ENCODE peak calls at places on chromosomes 12 and 14, in five cellular contexts. F is esophagus squamous epithelium, H is cardiac fibroblast, N is astrocyte of the spinal cord, R is RWPE1. C is an unnamed sample.

GRCh38 chr14:24710403-24711063 is 76.5 kb upstream of the GZMB start:
- DNase-seq in N (peak; percentile 47), H (peak; percentile 72), R (peak; percentile 33), F (no peak), C (peak; percentile 57)

GRCh38 chr12:100868487-100868886 is 73.9 kb downstream of the ANO4 start:
- DNase-seq in R (no peak), H (peak; percentile 44), F (no peak), N (peak; percentile 60), C (no peak)

GRCh38 chr12:52714887-52715281 is 11.6 kb upstream of the KRT77 start:
- DNase-seq in H (no peak), R (no peak), N (no peak), F (no peak), C (no peak)

GRCh38 chr14:105531088-105531957 is 4.9 kb downstream of the TMEM121 start:
- DNase-seq in H (no peak), R (no peak), F (no peak), N (no peak), C (no peak)

GRCh38 chr14:64117671-64118402 is 176.3 kb downstream of the ESR2 start:
- DNase-seq in H (peak; percentile 83), R (peak; percentile 85), N (peak; percentile 83), F (no peak), C (no peak)

GRCh38 chr14:102027951-102028350 is 58.9 kb downstream of the HSP90AA1 start:
- DNase-seq in H (no peak), F (no peak), N (no peak), R (no peak), C (no peak)

GRCh38 chr14:71552809-71553208 is 379.4 kb upstream of the RGS6 start:
- DNase-seq in H (no peak), N (no peak), F (no peak), R (no peak), C (no peak)

GRCh38 chr12:6943387-6943718 is 263 bp upstream of the RNU7-1 start:
- DNase-seq in F (peak; percentile 49), H (peak; percentile 97), R (peak; percentile 90), N (peak; percentile 96), C (peak; percentile 89)

GRCh38 chr12:90305379-90305778 is 596.7 kb upstream of the ATP2B1 start:
- DNase-seq in F (no peak), N (no peak), R (peak; percentile 6), H (no peak), C (no peak)

GRCh38 chr14:27672047-27672446 is 1074.2 kb upstream of the NOVA1 start:
- DNase-seq in N (no peak), F (no peak), H (no peak), R (no peak), C (no peak)

GRCh38 chr14:100145682-100146464 is 13.6 kb downstream of the DEGS2 start:
- DNase-seq in H (no peak), N (no peak), R (no peak), F (no peak), C (no peak)

GRCh38 chr14:51006781-51007211 is 62.5 kb upstream of the PYGL start:
- DNase-seq in H (peak; percentile 77), F (no peak), N (peak; percentile 68), R (peak; percentile 58), C (peak; percentile 33)

GRCh38 chr14:58107947-58108552 is 44.0 kb downstream of the ARMH4 start:
- DNase-seq in N (peak; percentile 78), R (peak; percentile 42), H (peak; percentile 88), F (no peak), C (peak; percentile 50)

GRCh38 chr14:75952489-75952888 is 29.3 kb downstream of the TGFB3 start:
- DNase-seq in N (no peak), R (no peak), H (no peak), F (no peak), C (no peak)

GRCh38 chr14:56357478-56357877 is 222.1 kb upstream of the TMEM260 start:
- DNase-seq in F (no peak), N (no peak), H (no peak), R (no peak), C (no peak)

GRCh38 chr14:105148604-105149145 is 19.9 kb downstream of the JAG2 start:
- DNase-seq in R (no peak), N (no peak), F (no peak), H (no peak), C (no peak)

GRCh38 chr14:56172571-56172971 is 54.4 kb downstream of the PELI2 start:
- DNase-seq in H (peak; percentile 85), N (peak; percentile 82), F (no peak), R (peak; percentile 30), C (peak; percentile 66)

GRCh38 chr12:121184425-121184824 is 25.5 kb upstream of the P2RX4 start:
- DNase-seq in R (peak; percentile 94), H (no peak), F (no peak), N (no peak), C (no peak)
- TF ChIP-seq CTCF in R (no peak), H (no peak), F (peak; percentile 38), N (no peak), C (no peak)

GRCh38 chr12:117470804-117471203 is 109.4 kb upstream of the NOS1 start:
- DNase-seq in R (no peak), F (no peak), N (no peak), H (no peak), C (no peak)
- TF ChIP-seq CTCF in R (no peak), F (peak; percentile 21), N (peak; percentile 27), H (peak; percentile 17), C (peak; percentile 55)

DNA sequence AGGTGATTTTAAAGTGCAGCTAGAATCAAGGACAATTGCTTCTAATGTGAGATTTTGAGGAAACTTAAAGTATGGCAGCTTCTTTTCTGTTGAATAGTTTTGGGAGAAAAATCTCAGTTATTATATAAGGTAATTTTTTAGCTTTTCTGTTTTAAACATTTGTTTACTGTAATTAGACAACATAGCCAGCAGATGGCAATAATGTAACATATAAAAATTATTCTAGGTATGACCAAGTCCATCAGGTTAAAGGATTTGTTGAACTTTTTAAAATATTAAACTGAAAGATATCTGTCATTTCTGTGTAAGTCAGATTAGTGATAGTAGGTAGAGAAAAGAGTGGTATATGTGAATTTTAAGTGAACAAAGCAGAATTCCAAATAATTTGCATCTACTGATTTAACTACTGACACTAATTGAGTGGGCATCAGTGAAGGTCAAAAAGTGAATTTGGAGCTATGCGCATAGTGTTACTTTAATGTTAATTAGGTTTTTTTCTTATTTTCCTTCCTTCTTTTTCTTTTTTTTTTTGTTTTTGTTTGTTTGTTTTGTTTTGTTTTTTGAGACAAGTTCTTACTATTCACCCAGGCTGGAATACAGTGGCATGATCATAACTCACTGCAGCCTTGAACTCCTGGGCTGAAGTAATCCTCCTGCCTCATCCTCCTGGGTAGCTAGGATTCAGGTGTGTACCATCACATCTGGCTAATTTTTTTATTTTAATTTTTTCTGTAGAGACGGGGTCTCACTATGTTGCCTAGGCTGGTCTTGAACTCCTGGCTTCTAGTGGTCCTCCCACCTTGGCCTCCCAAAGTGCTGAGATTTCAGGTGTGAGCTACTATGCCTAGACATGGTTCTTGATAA is 18.6 kb downstream of the PRORP start:
- DNase-seq in H (peak; percentile 56), R (peak; percentile 38), N (peak; percentile 50), F (no peak), C (peak; percentile 50)
- TF ChIP-seq CTCF in H (peak; percentile 17), R (peak; percentile 55), N (peak; percentile 20), F (peak; percentile 48), C (peak; percentile 82)

GRCh38 chr14:103688906-103689902 is 26.0 kb downstream of the XRCC3 start:
- DNase-seq in H (peak; percentile 78), F (no peak), R (no peak), N (peak; percentile 58), C (no peak)

GRCh38 chr14:103688441-103688840 is 26.8 kb downstream of the XRCC3 start:
- DNase-seq in H (peak; percentile 22), R (no peak), F (no peak), N (no peak), C (no peak)

GRCh38 chr14:103692159-103692558 is 23.1 kb downstream of the XRCC3 start:
- DNase-seq in N (no peak), H (no peak), F (no peak), R (no peak), C (no peak)

GRCh38 chr14:103692871-103693270 is 22.4 kb downstream of the XRCC3 start:
- DNase-seq in H (no peak), F (no peak), N (no peak), R (no peak), C (no peak)

GRCh38 chr14:103690332-103690731 is 24.9 kb downstream of the XRCC3 start:
- DNase-seq in N (no peak), F (no peak), H (no peak), R (no peak), C (no peak)
- TF ChIP-seq CTCF in N (no peak), F (no peak), H (no peak), R (no peak), C (no peak)

GRCh38 chr12:17809206-17809605 is 280.8 kb downstream of the RERGL start:
- DNase-seq in F (no peak), H (no peak), R (no peak), N (no peak), C (no peak)
- TF ChIP-seq CTCF in F (no peak), H (no peak), R (no peak), N (no peak), C (peak; percentile 14)

DNA sequence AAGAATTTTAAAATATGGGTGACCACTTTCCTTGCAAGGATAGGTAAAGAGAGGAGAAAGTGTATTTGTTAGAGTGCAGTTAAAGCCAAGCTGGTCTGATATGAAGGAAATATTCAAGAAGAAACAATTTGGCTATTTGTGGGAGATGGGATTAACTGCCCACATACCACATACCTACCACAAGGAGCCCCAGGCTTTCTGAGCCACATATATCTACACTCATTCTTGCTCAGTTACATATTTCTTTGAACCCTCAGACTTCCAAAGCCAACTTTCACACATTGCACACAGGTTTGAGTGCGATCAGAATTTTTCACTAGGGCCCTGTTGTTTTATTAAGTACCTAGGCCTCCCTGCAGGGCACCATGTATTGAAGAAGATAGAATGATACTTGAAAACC is 330.2 kb downstream of the ZFP36L1 start:
- DNase-seq in H (no peak), F (no peak), R (no peak), N (no peak), C (peak; percentile 22)
- TF ChIP-seq CTCF in H (peak; percentile 28), F (no peak), R (no peak), N (no peak), C (peak; percentile 68)

GRCh38 chr12:131980263-131980662 is 30.5 kb downstream of the EP400 start:
- DNase-seq in H (peak; percentile 28), N (no peak), F (no peak), R (no peak), C (peak; percentile 11)
- TF ChIP-seq CTCF in H (no peak), N (peak; percentile 33), F (no peak), R (no peak), C (peak; percentile 47)

GRCh38 chr12:124498870-124499753 is 68.3 kb downstream of the NCOR2 start:
- DNase-seq in F (no peak), R (no peak), H (peak; percentile 83), N (peak; percentile 81), C (no peak)
- TF ChIP-seq CTCF in F (no peak), R (no peak), H (peak; percentile 22), N (peak; percentile 37), C (peak; percentile 36)

GRCh38 chr12:68240079-68240478 is 13.3 kb downstream of the IL22 start:
- DNase-seq in R (peak; percentile 16), H (peak; percentile 83), F (no peak), N (peak; percentile 84), C (peak; percentile 96)
- TF ChIP-seq CTCF in R (no peak), H (no peak), F (no peak), N (no peak), C (no peak)

C was measured in HFFc6.